ENCODE peak calls at places on chromosomes 7 and 10, in eight cellular contexts. One of them, this sample, is unnamed.

GRCh38 chr7:93981480-93981874 is 22.7 kb downstream of the BET1 start:
- DNase-seq in adrenal gland: no peak
- DNase-seq in H7: no peak
- DNase-seq in choroid plexus epithelial cell: no peak
- DNase-seq in endothelial cell of umbilical vein: no peak
- DNase-seq in stimulated activated CD4-positive, alpha-beta T cell treated with anti-CD3 and anti-CD28 coated beads, Interleukin-1b, Interleukin-23, amount 100 ng/mL, for 24 hours: no peak
- DNase-seq in posterior vena cava: no peak
- DNase-seq in uterus: peak; percentile 12
- DNase-seq in this sample: no peak

GRCh38 chr10:114552050-114552449 is 106.0 kb downstream of the ABLIM1 start:
- DNase-seq in adrenal gland: peak; percentile 50
- DNase-seq in H7: no peak
- DNase-seq in choroid plexus epithelial cell: no peak
- DNase-seq in endothelial cell of umbilical vein: no peak
- DNase-seq in stimulated activated CD4-positive, alpha-beta T cell treated with anti-CD3 and anti-CD28 coated beads, Interleukin-1b, Interleukin-23, amount 100 ng/mL, for 24 hours: no peak
- DNase-seq in posterior vena cava: no peak
- DNase-seq in uterus: no peak
- DNase-seq in this sample: no peak

GRCh38 chr10:98349508-98349922 is 65.5 kb downstream of the PYROXD2 start:
- DNase-seq in adrenal gland: peak; percentile 38
- DNase-seq in H7: no peak
- DNase-seq in choroid plexus epithelial cell: peak; percentile 100
- DNase-seq in endothelial cell of umbilical vein: no peak
- DNase-seq in stimulated activated CD4-positive, alpha-beta T cell treated with anti-CD3 and anti-CD28 coated beads, Interleukin-1b, Interleukin-23, amount 100 ng/mL, for 24 hours: no peak
- DNase-seq in posterior vena cava: peak; percentile 86
- DNase-seq in uterus: peak; percentile 82
- DNase-seq in this sample: peak; percentile 40

GRCh38 chr7:1558841-1559625 is 3.0 kb upstream of the TMEM184A start:
- DNase-seq in adrenal gland: no peak
- DNase-seq in H7: peak; percentile 62
- DNase-seq in choroid plexus epithelial cell: no peak
- DNase-seq in endothelial cell of umbilical vein: no peak
- DNase-seq in stimulated activated CD4-positive, alpha-beta T cell treated with anti-CD3 and anti-CD28 coated beads, Interleukin-1b, Interleukin-23, amount 100 ng/mL, for 24 hours: no peak
- DNase-seq in posterior vena cava: no peak
- DNase-seq in uterus: no peak
- DNase-seq in this sample: no peak

GRCh38 chr10:125411724-125412123 is 251.4 kb upstream of the CTBP2 start:
- DNase-seq in adrenal gland: no peak
- DNase-seq in H7: no peak
- DNase-seq in choroid plexus epithelial cell: peak; percentile 85
- DNase-seq in endothelial cell of umbilical vein: peak; percentile 17
- DNase-seq in stimulated activated CD4-positive, alpha-beta T cell treated with anti-CD3 and anti-CD28 coated beads, Interleukin-1b, Interleukin-23, amount 100 ng/mL, for 24 hours: no peak
- DNase-seq in posterior vena cava: no peak
- DNase-seq in uterus: no peak
- DNase-seq in this sample: no peak

GRCh38 chr10:60760711-60761210 is 17.5 kb upstream of the CDK1 start:
- DNase-seq in adrenal gland: no peak
- DNase-seq in H7: no peak
- DNase-seq in choroid plexus epithelial cell: no peak
- DNase-seq in endothelial cell of umbilical vein: no peak
- DNase-seq in stimulated activated CD4-positive, alpha-beta T cell treated with anti-CD3 and anti-CD28 coated beads, Interleukin-1b, Interleukin-23, amount 100 ng/mL, for 24 hours: no peak
- DNase-seq in posterior vena cava: no peak
- DNase-seq in uterus: no peak
- DNase-seq in this sample: no peak

GRCh38 chr7:31734456-31734855 is 47.4 kb downstream of the PPP1R17 start:
- DNase-seq in adrenal gland: no peak
- DNase-seq in H7: no peak
- DNase-seq in choroid plexus epithelial cell: no peak
- DNase-seq in endothelial cell of umbilical vein: no peak
- DNase-seq in stimulated activated CD4-positive, alpha-beta T cell treated with anti-CD3 and anti-CD28 coated beads, Interleukin-1b, Interleukin-23, amount 100 ng/mL, for 24 hours: no peak
- DNase-seq in posterior vena cava: no peak
- DNase-seq in uterus: no peak
- DNase-seq in this sample: no peak

GRCh38 chr10:44628921-44629320 is 244.0 kb upstream of the CXCL12 start:
- DNase-seq in adrenal gland: no peak
- DNase-seq in H7: no peak
- DNase-seq in choroid plexus epithelial cell: peak; percentile 90
- DNase-seq in endothelial cell of umbilical vein: no peak
- DNase-seq in stimulated activated CD4-positive, alpha-beta T cell treated with anti-CD3 and anti-CD28 coated beads, Interleukin-1b, Interleukin-23, amount 100 ng/mL, for 24 hours: no peak
- DNase-seq in posterior vena cava: no peak
- DNase-seq in uterus: no peak
- DNase-seq in this sample: no peak

GRCh38 chr7:1849351-1849951 is 179.4 kb downstream of the ELFN1 start:
- DNase-seq in adrenal gland: peak; percentile 2
- DNase-seq in H7: no peak
- DNase-seq in choroid plexus epithelial cell: no peak
- DNase-seq in endothelial cell of umbilical vein: no peak
- DNase-seq in stimulated activated CD4-positive, alpha-beta T cell treated with anti-CD3 and anti-CD28 coated beads, Interleukin-1b, Interleukin-23, amount 100 ng/mL, for 24 hours: no peak
- DNase-seq in posterior vena cava: peak; percentile 67
- DNase-seq in uterus: no peak
- DNase-seq in this sample: no peak

GRCh38 chr7:6607651-6608051 is 7.8 kb upstream of the ZNF853 start:
- DNase-seq in adrenal gland: no peak
- DNase-seq in H7: peak; percentile 63
- DNase-seq in choroid plexus epithelial cell: no peak
- DNase-seq in endothelial cell of umbilical vein: no peak
- DNase-seq in stimulated activated CD4-positive, alpha-beta T cell treated with anti-CD3 and anti-CD28 coated beads, Interleukin-1b, Interleukin-23, amount 100 ng/mL, for 24 hours: no peak
- DNase-seq in posterior vena cava: no peak
- DNase-seq in uterus: no peak
- DNase-seq in this sample: no peak

GRCh38 chr7:24475573-24475972 is 97.7 kb upstream of the PALS2 start:
- DNase-seq in adrenal gland: no peak
- DNase-seq in H7: peak; percentile 8
- DNase-seq in choroid plexus epithelial cell: no peak
- DNase-seq in endothelial cell of umbilical vein: no peak
- DNase-seq in stimulated activated CD4-positive, alpha-beta T cell treated with anti-CD3 and anti-CD28 coated beads, Interleukin-1b, Interleukin-23, amount 100 ng/mL, for 24 hours: no peak
- DNase-seq in posterior vena cava: no peak
- DNase-seq in uterus: no peak
- DNase-seq in this sample: no peak

GRCh38 chr7:13965077-13965476 is 24.4 kb downstream of the ETV1 start:
- DNase-seq in adrenal gland: no peak
- DNase-seq in H7: no peak
- DNase-seq in choroid plexus epithelial cell: no peak
- DNase-seq in endothelial cell of umbilical vein: no peak
- DNase-seq in stimulated activated CD4-positive, alpha-beta T cell treated with anti-CD3 and anti-CD28 coated beads, Interleukin-1b, Interleukin-23, amount 100 ng/mL, for 24 hours: no peak
- DNase-seq in posterior vena cava: no peak
- DNase-seq in uterus: no peak
- DNase-seq in this sample: no peak

GRCh38 chr7:79734158-79734557 is 280.7 kb upstream of the MAGI2 start:
- DNase-seq in adrenal gland: no peak
- DNase-seq in H7: no peak
- DNase-seq in choroid plexus epithelial cell: no peak
- DNase-seq in endothelial cell of umbilical vein: no peak
- DNase-seq in stimulated activated CD4-positive, alpha-beta T cell treated with anti-CD3 and anti-CD28 coated beads, Interleukin-1b, Interleukin-23, amount 100 ng/mL, for 24 hours: no peak
- DNase-seq in posterior vena cava: no peak
- DNase-seq in uterus: no peak
- DNase-seq in this sample: no peak

GRCh38 chr7:80372415-80372814 is 139.4 kb downstream of the GNAT3 start:
- DNase-seq in adrenal gland: no peak
- DNase-seq in H7: no peak
- DNase-seq in choroid plexus epithelial cell: peak; percentile 87
- DNase-seq in endothelial cell of umbilical vein: no peak
- DNase-seq in stimulated activated CD4-positive, alpha-beta T cell treated with anti-CD3 and anti-CD28 coated beads, Interleukin-1b, Interleukin-23, amount 100 ng/mL, for 24 hours: no peak
- DNase-seq in posterior vena cava: no peak
- DNase-seq in uterus: no peak
- DNase-seq in this sample: no peak

GRCh38 chr10:119207713-119208552 is 562 bp downstream of the GRK5 start:
- DNase-seq in adrenal gland: peak; percentile 56
- DNase-seq in H7: peak; percentile 40
- DNase-seq in choroid plexus epithelial cell: peak; percentile 72
- DNase-seq in endothelial cell of umbilical vein: peak; percentile 68
- DNase-seq in stimulated activated CD4-positive, alpha-beta T cell treated with anti-CD3 and anti-CD28 coated beads, Interleukin-1b, Interleukin-23, amount 100 ng/mL, for 24 hours: peak; percentile 17
- DNase-seq in posterior vena cava: peak; percentile 87
- DNase-seq in uterus: peak; percentile 52
- DNase-seq in this sample: no peak

GRCh38 chr7:506921-507622 is 12.6 kb downstream of the PDGFA start:
- DNase-seq in adrenal gland: no peak
- DNase-seq in H7: no peak
- DNase-seq in choroid plexus epithelial cell: no peak
- DNase-seq in endothelial cell of umbilical vein: no peak
- DNase-seq in stimulated activated CD4-positive, alpha-beta T cell treated with anti-CD3 and anti-CD28 coated beads, Interleukin-1b, Interleukin-23, amount 100 ng/mL, for 24 hours: no peak
- DNase-seq in posterior vena cava: peak; percentile 64
- DNase-seq in uterus: no peak
- DNase-seq in this sample: no peak

GRCh38 chr10:126013489-126014281 is 117.3 kb downstream of the FANK1 start:
- DNase-seq in adrenal gland: no peak
- DNase-seq in H7: peak; percentile 56
- DNase-seq in choroid plexus epithelial cell: peak; percentile 80
- DNase-seq in endothelial cell of umbilical vein: peak; percentile 54
- DNase-seq in stimulated activated CD4-positive, alpha-beta T cell treated with anti-CD3 and anti-CD28 coated beads, Interleukin-1b, Interleukin-23, amount 100 ng/mL, for 24 hours: no peak
- DNase-seq in posterior vena cava: no peak
- DNase-seq in uterus: no peak
- DNase-seq in this sample: no peak

GRCh38 chr7:7843972-7844371 is 124.6 kb upstream of the GLCCI1 start:
- DNase-seq in adrenal gland: no peak
- DNase-seq in H7: no peak
- DNase-seq in choroid plexus epithelial cell: no peak
- DNase-seq in endothelial cell of umbilical vein: no peak
- DNase-seq in stimulated activated CD4-positive, alpha-beta T cell treated with anti-CD3 and anti-CD28 coated beads, Interleukin-1b, Interleukin-23, amount 100 ng/mL, for 24 hours: no peak
- DNase-seq in posterior vena cava: no peak
- DNase-seq in uterus: no peak
- DNase-seq in this sample: no peak

GRCh38 chr10:113059001-113059780 is 109.1 kb downstream of the TCF7L2 start:
- DNase-seq in adrenal gland: peak; percentile 31
- DNase-seq in H7: no peak
- DNase-seq in choroid plexus epithelial cell: peak; percentile 68
- DNase-seq in endothelial cell of umbilical vein: peak; percentile 55
- DNase-seq in stimulated activated CD4-positive, alpha-beta T cell treated with anti-CD3 and anti-CD28 coated beads, Interleukin-1b, Interleukin-23, amount 100 ng/mL, for 24 hours: no peak
- DNase-seq in posterior vena cava: no peak
- DNase-seq in uterus: peak; percentile 55
- DNase-seq in this sample: peak; percentile 62

GRCh38 chr7:6266699-6267098 is 5.7 kb downstream of the CYTH3 start:
- DNase-seq in adrenal gland: no peak
- DNase-seq in H7: no peak
- DNase-seq in choroid plexus epithelial cell: no peak
- DNase-seq in endothelial cell of umbilical vein: no peak
- DNase-seq in stimulated activated CD4-positive, alpha-beta T cell treated with anti-CD3 and anti-CD28 coated beads, Interleukin-1b, Interleukin-23, amount 100 ng/mL, for 24 hours: no peak
- DNase-seq in posterior vena cava: peak; percentile 20
- DNase-seq in uterus: no peak
- DNase-seq in this sample: no peak

GRCh38 chr10:6239213-6239991 is 36.7 kb downstream of the PFKFB3 start:
- DNase-seq in adrenal gland: peak; percentile 85
- DNase-seq in H7: no peak
- DNase-seq in choroid plexus epithelial cell: peak; percentile 97
- DNase-seq in endothelial cell of umbilical vein: peak; percentile 94
- DNase-seq in stimulated activated CD4-positive, alpha-beta T cell treated with anti-CD3 and anti-CD28 coated beads, Interleukin-1b, Interleukin-23, amount 100 ng/mL, for 24 hours: peak; percentile 9
- DNase-seq in posterior vena cava: no peak
- DNase-seq in uterus: peak; percentile 51
- DNase-seq in this sample: no peak

GRCh38 chr7:104851268-104851667 is 162.7 kb upstream of the KMT2E start:
- DNase-seq in adrenal gland: no peak
- DNase-seq in H7: no peak
- DNase-seq in choroid plexus epithelial cell: no peak
- DNase-seq in endothelial cell of umbilical vein: no peak
- DNase-seq in stimulated activated CD4-positive, alpha-beta T cell treated with anti-CD3 and anti-CD28 coated beads, Interleukin-1b, Interleukin-23, amount 100 ng/mL, for 24 hours: no peak
- DNase-seq in posterior vena cava: no peak
- DNase-seq in uterus: no peak
- DNase-seq in this sample: no peak

GRCh38 chr10:58755688-58756087 is 243.0 kb downstream of the BICC1 start:
- DNase-seq in adrenal gland: peak; percentile 41
- DNase-seq in H7: no peak
- DNase-seq in choroid plexus epithelial cell: peak; percentile 91
- DNase-seq in endothelial cell of umbilical vein: no peak
- DNase-seq in stimulated activated CD4-positive, alpha-beta T cell treated with anti-CD3 and anti-CD28 coated beads, Interleukin-1b, Interleukin-23, amount 100 ng/mL, for 24 hours: no peak
- DNase-seq in posterior vena cava: no peak
- DNase-seq in uterus: peak; percentile 42
- DNase-seq in this sample: no peak

GRCh38 chr10:62652114-62652513 is 152.4 kb upstream of the ADO start:
- DNase-seq in adrenal gland: no peak
- DNase-seq in H7: no peak
- DNase-seq in choroid plexus epithelial cell: no peak
- DNase-seq in endothelial cell of umbilical vein: no peak
- DNase-seq in stimulated activated CD4-positive, alpha-beta T cell treated with anti-CD3 and anti-CD28 coated beads, Interleukin-1b, Interleukin-23, amount 100 ng/mL, for 24 hours: no peak
- DNase-seq in posterior vena cava: no peak
- DNase-seq in uterus: no peak
- DNase-seq in this sample: no peak